ENCODE peak calls at places on chromosomes 7 and 10, in four cellular contexts. One of them, this sample, is unnamed. For H3K4me1, the result is how much of the 10 kb centered on the place peaks cover.

GRCh38 chr7:151366872-151367207 is 25.2 kb downstream of the NUB1 start:
- DNase-seq in A549: no peak
- DNase-seq in Panc1: no peak
- DNase-seq in fibroblast of lung: peak
- DNase-seq in this sample: no peak

GRCh38 chr10:97291357-97292096 is 910 bp downstream of the ARHGAP19 start:
- DNase-seq in A549: no peak
- DNase-seq in Panc1: no peak
- DNase-seq in fibroblast of lung: no peak
- DNase-seq in this sample: no peak

GRCh38 chr7:22251284-22251683 is 105.7 kb downstream of the RAPGEF5 start:
- DNase-seq in A549: no peak
- DNase-seq in Panc1: no peak
- DNase-seq in fibroblast of lung: no peak
- DNase-seq in this sample: no peak

GRCh38 chr10:1377756-1378397 is 321.7 kb downstream of the WDR37 start:
- DNase-seq in A549: no peak
- DNase-seq in Panc1: no peak
- DNase-seq in fibroblast of lung: no peak
- DNase-seq in this sample: no peak

GRCh38 chr7:2044883-2045471 is 187.8 kb downstream of the MAD1L1 start:
- DNase-seq in A549: no peak
- DNase-seq in Panc1: no peak
- DNase-seq in fibroblast of lung: no peak
- DNase-seq in this sample: no peak

GRCh38 chr10:83489161-83489560 is 650.1 kb upstream of the GHITM start:
- DNase-seq in A549: no peak
- DNase-seq in Panc1: no peak
- DNase-seq in fibroblast of lung: no peak
- DNase-seq in this sample: no peak

GRCh38 chr7:70135656-70136055 is 537.4 kb downstream of the AUTS2 start:
- DNase-seq in A549: no peak
- DNase-seq in Panc1: no peak
- DNase-seq in fibroblast of lung: no peak
- DNase-seq in this sample: no peak

GRCh38 chr10:86103391-86104101 is 263.0 kb downstream of the GRID1 start:
- DNase-seq in A549: no peak
- DNase-seq in Panc1: no peak
- DNase-seq in fibroblast of lung: no peak
- DNase-seq in this sample: no peak

GRCh38 chr7:115476666-115477065 is 553.9 kb downstream of the TFEC start:
- DNase-seq in A549: no peak
- DNase-seq in Panc1: no peak
- DNase-seq in fibroblast of lung: no peak
- DNase-seq in this sample: peak

DNA sequence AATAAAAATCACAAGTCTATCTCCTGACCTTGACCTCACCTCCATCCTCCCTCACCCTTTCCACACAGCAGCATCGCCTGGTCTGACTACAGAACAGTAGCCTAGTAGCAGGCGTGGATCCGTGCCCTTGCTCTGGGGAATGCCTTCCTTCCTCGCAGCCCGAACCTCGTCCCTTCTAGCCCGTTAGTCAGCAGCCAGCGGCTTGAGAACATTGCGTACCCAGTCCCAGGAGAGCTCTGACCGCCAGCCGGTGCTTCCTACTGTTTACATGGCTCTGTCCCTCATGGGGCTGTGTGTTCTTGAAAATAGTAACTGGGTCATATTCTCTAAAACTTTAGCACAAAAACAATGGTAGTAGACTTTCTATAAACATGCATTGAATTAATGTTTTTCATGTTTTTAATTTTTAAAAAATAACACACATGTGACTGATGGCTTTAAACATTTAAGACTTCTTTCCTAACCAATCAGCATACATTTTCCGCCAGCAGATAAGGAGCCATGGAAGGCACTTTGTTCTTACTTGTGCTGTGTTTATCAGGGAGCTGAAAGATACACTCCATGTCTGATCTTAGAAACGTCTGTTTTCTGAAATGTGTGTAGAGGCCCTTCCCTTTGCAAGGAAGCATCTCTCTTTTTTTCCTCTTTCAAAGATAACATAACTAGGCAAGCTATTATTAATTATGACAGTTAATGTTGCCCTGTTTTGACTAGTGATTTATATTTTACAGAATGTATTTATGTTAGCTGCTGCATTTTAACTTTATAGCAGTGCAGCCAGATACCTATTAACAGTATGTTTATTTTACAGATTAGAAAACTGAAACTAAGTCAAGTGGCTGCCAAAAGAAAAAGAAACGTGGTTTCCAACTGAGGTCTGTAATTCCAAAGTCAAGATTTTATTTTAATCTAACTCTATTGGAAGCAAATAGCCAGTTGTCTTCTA is 683.0 kb upstream of the IGFBP3 start:
- DNase-seq in A549: no peak
- DNase-seq in Panc1: no peak
- DNase-seq in fibroblast of lung: peak
- DNase-seq in this sample: peak
- H3K4me1 ChIP-seq in A549: under half
- H3K4me1 ChIP-seq in Panc1: under half
- H3K4me1 ChIP-seq in fibroblast of lung: under half
- H3K4me1 ChIP-seq in this sample: under half

GRCh38 chr7:50164552-50165220 is 71.6 kb upstream of the ZPBP start:
- DNase-seq in A549: no peak
- DNase-seq in Panc1: no peak
- DNase-seq in fibroblast of lung: no peak
- DNase-seq in this sample: no peak
- H3K4me1 ChIP-seq in A549: under half
- H3K4me1 ChIP-seq in Panc1: under half
- H3K4me1 ChIP-seq in fibroblast of lung: under half
- H3K4me1 ChIP-seq in this sample: under half

GRCh38 chr10:22438714-22439113 is 93.4 kb downstream of the SPAG6 start:
- DNase-seq in A549: no peak
- DNase-seq in Panc1: no peak
- DNase-seq in fibroblast of lung: no peak
- DNase-seq in this sample: no peak
- H3K4me1 ChIP-seq in A549: under half
- H3K4me1 ChIP-seq in Panc1: under half
- H3K4me1 ChIP-seq in fibroblast of lung: under half
- H3K4me1 ChIP-seq in this sample: under half

DNA sequence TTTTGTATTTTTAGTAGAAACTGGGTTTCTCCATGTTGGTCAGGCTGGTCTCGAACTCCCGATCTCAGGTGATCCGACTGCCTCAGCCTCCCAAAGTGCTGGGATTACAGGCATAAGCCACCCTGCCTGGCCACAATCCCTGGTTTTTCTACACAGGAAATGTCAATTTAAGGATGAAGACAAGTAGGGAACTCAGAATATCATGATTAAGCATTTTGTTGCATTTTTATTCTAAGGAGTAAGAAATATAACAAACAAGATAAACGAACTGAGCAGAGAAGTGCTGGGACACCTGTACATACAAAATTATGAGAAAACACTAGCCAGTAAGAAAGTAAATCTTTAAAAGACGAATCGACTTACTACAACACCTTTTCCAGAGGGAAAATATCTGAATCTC is 69.3 kb downstream of the CUBN start:
- DNase-seq in A549: no peak
- DNase-seq in Panc1: no peak
- DNase-seq in fibroblast of lung: no peak
- DNase-seq in this sample: no peak
- H3K4me1 ChIP-seq in A549: under half
- H3K4me1 ChIP-seq in Panc1: under half
- H3K4me1 ChIP-seq in fibroblast of lung: under half
- H3K4me1 ChIP-seq in this sample: under half

GRCh38 chr10:74049995-74050394 is 52.1 kb downstream of the VCL start:
- DNase-seq in A549: no peak
- DNase-seq in Panc1: no peak
- DNase-seq in fibroblast of lung: no peak
- DNase-seq in this sample: no peak

GRCh38 chr10:74047304-74047703 is 49.4 kb downstream of the VCL start:
- DNase-seq in A549: no peak
- DNase-seq in Panc1: no peak
- DNase-seq in fibroblast of lung: peak
- DNase-seq in this sample: no peak

GRCh38 chr10:74048433-74048832 is 50.5 kb downstream of the VCL start:
- DNase-seq in A549: no peak
- DNase-seq in Panc1: no peak
- DNase-seq in fibroblast of lung: no peak
- DNase-seq in this sample: no peak

GRCh38 chr10:74050653-74051052 is 52.7 kb downstream of the VCL start:
- DNase-seq in A549: no peak
- DNase-seq in Panc1: no peak
- DNase-seq in fibroblast of lung: no peak
- DNase-seq in this sample: no peak

GRCh38 chr10:74047871-74048270 is 50.0 kb downstream of the VCL start:
- DNase-seq in A549: no peak
- DNase-seq in Panc1: no peak
- DNase-seq in fibroblast of lung: peak
- DNase-seq in this sample: no peak
- H3K4me1 ChIP-seq in A549: half or more
- H3K4me1 ChIP-seq in Panc1: under half
- H3K4me1 ChIP-seq in fibroblast of lung: under half
- H3K4me1 ChIP-seq in this sample: under half

DNA sequence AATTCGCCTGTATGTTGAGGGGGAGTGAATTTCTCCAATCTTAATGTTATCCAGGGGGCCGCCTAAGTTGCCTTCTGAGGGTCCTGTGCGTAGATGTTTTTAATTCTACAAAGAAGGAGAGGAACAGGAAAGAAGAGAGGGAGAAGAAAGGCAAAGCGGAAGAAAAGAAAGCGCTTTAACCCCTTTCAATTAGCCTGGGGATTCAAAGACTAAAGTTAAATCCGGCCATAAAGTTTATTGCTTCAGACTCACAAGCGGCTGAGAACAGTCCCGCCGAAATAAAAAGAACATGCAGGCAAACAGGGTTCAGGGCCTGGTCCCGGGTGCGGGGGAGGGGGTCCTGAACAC is 4.5 kb downstream of the HOXA5 start:
- DNase-seq in A549: no peak
- DNase-seq in Panc1: no peak
- DNase-seq in fibroblast of lung: no peak
- DNase-seq in this sample: no peak
- H3K4me1 ChIP-seq in A549: under half
- H3K4me1 ChIP-seq in Panc1: half or more
- H3K4me1 ChIP-seq in fibroblast of lung: under half
- H3K4me1 ChIP-seq in this sample: under half

GRCh38 chr10:80186364-80187012 is 18.8 kb downstream of the ANXA11 start:
- DNase-seq in A549: no peak
- DNase-seq in Panc1: no peak
- DNase-seq in fibroblast of lung: no peak
- DNase-seq in this sample: no peak

GRCh38 chr10:80184291-80184690 is 21.0 kb downstream of the ANXA11 start:
- DNase-seq in A549: no peak
- DNase-seq in Panc1: no peak
- DNase-seq in fibroblast of lung: no peak
- DNase-seq in this sample: no peak

GRCh38 chr10:80187465-80188409 is 17.6 kb downstream of the ANXA11 start:
- DNase-seq in A549: no peak
- DNase-seq in Panc1: no peak
- DNase-seq in fibroblast of lung: no peak
- DNase-seq in this sample: peak

GRCh38 chr10:80187060-80187459 is 18.3 kb downstream of the ANXA11 start:
- DNase-seq in A549: no peak
- DNase-seq in Panc1: no peak
- DNase-seq in fibroblast of lung: no peak
- DNase-seq in this sample: no peak

GRCh38 chr10:80185522-80186299 is 19.6 kb downstream of the ANXA11 start:
- DNase-seq in A549: no peak
- DNase-seq in Panc1: no peak
- DNase-seq in fibroblast of lung: no peak
- DNase-seq in this sample: no peak
- H3K4me1 ChIP-seq in A549: under half
- H3K4me1 ChIP-seq in Panc1: under half
- H3K4me1 ChIP-seq in fibroblast of lung: under half
- H3K4me1 ChIP-seq in this sample: under half

This sample was measured in mucosa of descending colon.